ENCODE peak calls at places on chromosomes 11 and 22, in five cellular contexts. One of them, this sample, is unnamed.

GRCh38 chr11:23370580-23371275 is 510.5 kb upstream of the CCDC179 start:
- DNase-seq in endothelial cell of umbilical vein: no peak
- DNase-seq in heart right ventricle: no peak
- DNase-seq in choroid plexus epithelial cell: peak
- DNase-seq in mucosa of descending colon: peak
- DNase-seq in this sample: no peak

GRCh38 chr11:46295312-46295995 is 18.0 kb downstream of the CREB3L1 start:
- DNase-seq in endothelial cell of umbilical vein: peak
- DNase-seq in mucosa of descending colon: peak
- DNase-seq in heart right ventricle: peak
- DNase-seq in choroid plexus epithelial cell: peak
- DNase-seq in this sample: peak

GRCh38 chr22:37563153-37564081 is 3.1 kb downstream of the CDC42EP1 start:
- DNase-seq in endothelial cell of umbilical vein: peak
- DNase-seq in mucosa of descending colon: peak
- DNase-seq in choroid plexus epithelial cell: peak
- DNase-seq in heart right ventricle: peak
- DNase-seq in this sample: peak

GRCh38 chr11:11618973-11619435 is 2.8 kb downstream of the GALNT18 start:
- DNase-seq in choroid plexus epithelial cell: no peak
- DNase-seq in endothelial cell of umbilical vein: no peak
- DNase-seq in mucosa of descending colon: no peak
- DNase-seq in heart right ventricle: no peak
- DNase-seq in this sample: no peak

GRCh38 chr11:6737872-6738466 is 33.8 kb downstream of the OR2AG2 start:
- DNase-seq in heart right ventricle: no peak
- DNase-seq in choroid plexus epithelial cell: peak
- DNase-seq in mucosa of descending colon: no peak
- DNase-seq in endothelial cell of umbilical vein: peak
- DNase-seq in this sample: peak

GRCh38 chr11:36354221-36355003 is 58.3 kb downstream of the PRR5L start:
- DNase-seq in endothelial cell of umbilical vein: no peak
- DNase-seq in heart right ventricle: no peak
- DNase-seq in choroid plexus epithelial cell: peak
- DNase-seq in mucosa of descending colon: no peak
- DNase-seq in this sample: peak

GRCh38 chr11:79374707-79375106 is 66.1 kb downstream of the TENM4 start:
- DNase-seq in heart right ventricle: no peak
- DNase-seq in mucosa of descending colon: no peak
- DNase-seq in endothelial cell of umbilical vein: no peak
- DNase-seq in choroid plexus epithelial cell: no peak
- DNase-seq in this sample: no peak

GRCh38 chr11:44631831-44632230 is 66.4 kb downstream of the CD82 start:
- DNase-seq in mucosa of descending colon: no peak
- DNase-seq in heart right ventricle: no peak
- DNase-seq in choroid plexus epithelial cell: no peak
- DNase-seq in endothelial cell of umbilical vein: no peak
- DNase-seq in this sample: no peak

GRCh38 chr22:46297151-46297819 is 615 bp downstream of the GTSE1 start:
- DNase-seq in heart right ventricle: no peak
- DNase-seq in choroid plexus epithelial cell: peak
- DNase-seq in mucosa of descending colon: no peak
- DNase-seq in endothelial cell of umbilical vein: peak
- DNase-seq in this sample: no peak
- H3K4me3 ChIP-seq in heart right ventricle: peak
- H3K4me3 ChIP-seq in choroid plexus epithelial cell: peak
- H3K4me3 ChIP-seq in mucosa of descending colon: no peak
- H3K4me3 ChIP-seq in endothelial cell of umbilical vein: peak
- H3K4me3 ChIP-seq in this sample: peak

DNA sequence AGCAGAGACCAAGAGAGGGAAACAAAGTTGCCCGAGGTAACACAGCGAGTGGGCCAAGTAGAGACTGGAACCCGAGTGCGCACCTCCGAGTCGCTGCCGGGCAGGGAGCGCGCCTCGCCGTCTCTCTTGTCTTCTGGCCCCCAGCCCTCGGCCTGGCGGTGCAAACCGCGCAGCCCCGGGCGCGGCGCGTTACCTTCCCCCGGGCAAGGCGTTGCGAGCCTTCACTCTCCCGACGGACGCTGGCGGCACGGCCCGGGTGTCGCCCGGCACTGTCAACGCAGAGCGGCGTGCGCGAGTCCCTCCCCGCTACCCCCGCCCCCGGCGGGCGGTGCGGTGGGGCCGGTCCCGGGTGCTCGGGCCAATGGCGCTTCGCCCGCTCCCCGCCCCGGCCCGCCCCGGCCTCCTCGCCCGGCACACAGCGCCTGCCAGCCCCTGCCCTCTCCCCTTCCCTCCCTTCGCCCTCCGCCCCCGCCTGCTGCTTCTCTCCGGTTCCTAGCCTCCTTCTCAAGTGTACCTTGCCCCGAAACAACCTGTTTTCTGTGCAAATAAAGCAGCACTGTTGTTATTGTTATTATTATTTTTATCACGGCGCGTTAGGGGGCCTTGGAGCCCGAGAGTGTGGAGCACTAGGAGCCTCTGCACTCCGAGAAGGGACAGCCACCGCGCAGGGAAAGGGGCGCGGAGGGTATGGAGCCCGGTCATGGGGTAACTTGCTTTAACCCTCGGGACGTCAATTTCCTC is at the start of gene SYTL2:
- DNase-seq in heart right ventricle: peak
- DNase-seq in choroid plexus epithelial cell: no peak
- DNase-seq in mucosa of descending colon: peak
- DNase-seq in endothelial cell of umbilical vein: peak
- DNase-seq in this sample: peak
- TF ChIP-seq CTCF in heart right ventricle: peak
- TF ChIP-seq CTCF in choroid plexus epithelial cell: no peak
- TF ChIP-seq CTCF in mucosa of descending colon: no peak
- TF ChIP-seq CTCF in endothelial cell of umbilical vein: peak
- TF ChIP-seq CTCF in this sample: no peak

DNA sequence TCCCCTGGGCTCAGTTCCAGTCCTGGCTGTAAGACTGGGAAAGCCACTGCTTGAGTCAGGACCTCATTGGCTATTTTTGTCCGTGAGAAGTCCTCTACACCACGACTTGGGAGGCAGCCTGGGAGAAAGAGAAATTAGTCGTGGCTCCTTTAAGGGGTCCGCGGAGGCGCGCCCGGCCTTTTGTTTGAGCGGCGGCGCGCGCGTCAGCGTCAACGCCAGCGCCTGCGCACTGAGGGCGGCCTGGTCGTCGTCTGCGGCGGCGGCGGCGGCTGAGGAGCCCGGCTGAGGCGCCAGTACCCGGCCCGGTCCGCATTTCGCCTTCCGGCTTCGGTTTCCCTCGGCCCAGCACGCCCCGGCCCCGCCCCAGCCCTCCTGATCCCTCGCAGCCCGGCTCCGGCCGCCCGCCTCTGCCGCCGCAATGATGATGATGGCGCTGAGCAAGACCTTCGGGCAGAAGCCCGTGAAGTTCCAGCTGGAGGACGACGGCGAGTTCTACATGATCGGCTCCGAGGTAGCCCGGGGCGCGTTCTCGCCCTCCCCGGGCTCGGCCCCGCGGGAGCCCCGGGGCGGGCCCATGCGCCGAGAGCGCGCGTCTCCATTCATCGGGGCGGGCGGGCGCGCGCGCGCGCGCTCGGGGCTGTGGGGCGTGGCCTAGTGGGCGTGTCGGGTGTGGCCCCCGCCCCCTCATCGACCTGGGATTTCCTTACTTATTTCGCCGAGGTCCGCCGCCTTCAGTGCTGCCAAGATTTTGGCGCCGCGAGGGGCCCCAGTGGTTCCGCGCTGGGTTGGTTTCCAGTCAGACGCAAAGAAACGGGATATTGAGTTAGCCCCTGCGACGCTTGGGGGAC is at the start of gene SMARCB1:
- DNase-seq in choroid plexus epithelial cell: peak
- DNase-seq in endothelial cell of umbilical vein: peak
- DNase-seq in heart right ventricle: peak
- DNase-seq in mucosa of descending colon: peak
- DNase-seq in this sample: peak
- H3K4me3 ChIP-seq in choroid plexus epithelial cell: peak
- H3K4me3 ChIP-seq in endothelial cell of umbilical vein: peak
- H3K4me3 ChIP-seq in heart right ventricle: peak
- H3K4me3 ChIP-seq in mucosa of descending colon: peak
- H3K4me3 ChIP-seq in this sample: peak

GRCh38 chr11:61763930-61764605 is 11.6 kb downstream of the MYRF start:
- DNase-seq in heart right ventricle: no peak
- DNase-seq in endothelial cell of umbilical vein: no peak
- DNase-seq in choroid plexus epithelial cell: no peak
- DNase-seq in mucosa of descending colon: no peak
- DNase-seq in this sample: no peak

GRCh38 chr11:61766353-61766841 is 14.0 kb downstream of the MYRF start:
- DNase-seq in endothelial cell of umbilical vein: no peak
- DNase-seq in mucosa of descending colon: no peak
- DNase-seq in heart right ventricle: no peak
- DNase-seq in choroid plexus epithelial cell: peak
- DNase-seq in this sample: no peak

GRCh38 chr11:61764606-61765260 is 12.3 kb downstream of the MYRF start:
- DNase-seq in mucosa of descending colon: no peak
- DNase-seq in endothelial cell of umbilical vein: no peak
- DNase-seq in choroid plexus epithelial cell: no peak
- DNase-seq in heart right ventricle: no peak
- DNase-seq in this sample: peak

GRCh38 chr11:61768376-61769076 is 16.1 kb downstream of the MYRF start:
- DNase-seq in endothelial cell of umbilical vein: no peak
- DNase-seq in heart right ventricle: no peak
- DNase-seq in mucosa of descending colon: no peak
- DNase-seq in choroid plexus epithelial cell: no peak
- DNase-seq in this sample: no peak

GRCh38 chr11:61765550-61766253 is 13.3 kb downstream of the MYRF start:
- DNase-seq in mucosa of descending colon: no peak
- DNase-seq in endothelial cell of umbilical vein: no peak
- DNase-seq in heart right ventricle: no peak
- DNase-seq in choroid plexus epithelial cell: no peak
- DNase-seq in this sample: no peak
- TF ChIP-seq CTCF in mucosa of descending colon: no peak
- TF ChIP-seq CTCF in endothelial cell of umbilical vein: no peak
- TF ChIP-seq CTCF in heart right ventricle: no peak
- TF ChIP-seq CTCF in choroid plexus epithelial cell: no peak
- TF ChIP-seq CTCF in this sample: no peak

GRCh38 chr11:88623536-88623935 is 286.0 kb upstream of the CTSC start:
- DNase-seq in heart right ventricle: no peak
- DNase-seq in endothelial cell of umbilical vein: no peak
- DNase-seq in choroid plexus epithelial cell: peak
- DNase-seq in mucosa of descending colon: no peak
- DNase-seq in this sample: peak
- H3K4me3 ChIP-seq in heart right ventricle: no peak
- H3K4me3 ChIP-seq in endothelial cell of umbilical vein: no peak
- H3K4me3 ChIP-seq in choroid plexus epithelial cell: no peak
- H3K4me3 ChIP-seq in mucosa of descending colon: no peak
- H3K4me3 ChIP-seq in this sample: no peak

GRCh38 chr11:116190206-116190605 is 582.6 kb downstream of the BUD13 start:
- DNase-seq in choroid plexus epithelial cell: no peak
- DNase-seq in heart right ventricle: no peak
- DNase-seq in endothelial cell of umbilical vein: no peak
- DNase-seq in mucosa of descending colon: no peak
- DNase-seq in this sample: no peak

GRCh38 chr11:116194156-116194904 is 578.5 kb downstream of the BUD13 start:
- DNase-seq in mucosa of descending colon: no peak
- DNase-seq in endothelial cell of umbilical vein: no peak
- DNase-seq in choroid plexus epithelial cell: no peak
- DNase-seq in heart right ventricle: no peak
- DNase-seq in this sample: no peak

GRCh38 chr11:116192509-116193206 is 580.1 kb downstream of the BUD13 start:
- DNase-seq in choroid plexus epithelial cell: no peak
- DNase-seq in mucosa of descending colon: no peak
- DNase-seq in heart right ventricle: no peak
- DNase-seq in endothelial cell of umbilical vein: no peak
- DNase-seq in this sample: no peak

GRCh38 chr11:116190861-116191260 is 581.9 kb downstream of the BUD13 start:
- DNase-seq in heart right ventricle: no peak
- DNase-seq in endothelial cell of umbilical vein: no peak
- DNase-seq in choroid plexus epithelial cell: no peak
- DNase-seq in mucosa of descending colon: no peak
- DNase-seq in this sample: no peak

DNA sequence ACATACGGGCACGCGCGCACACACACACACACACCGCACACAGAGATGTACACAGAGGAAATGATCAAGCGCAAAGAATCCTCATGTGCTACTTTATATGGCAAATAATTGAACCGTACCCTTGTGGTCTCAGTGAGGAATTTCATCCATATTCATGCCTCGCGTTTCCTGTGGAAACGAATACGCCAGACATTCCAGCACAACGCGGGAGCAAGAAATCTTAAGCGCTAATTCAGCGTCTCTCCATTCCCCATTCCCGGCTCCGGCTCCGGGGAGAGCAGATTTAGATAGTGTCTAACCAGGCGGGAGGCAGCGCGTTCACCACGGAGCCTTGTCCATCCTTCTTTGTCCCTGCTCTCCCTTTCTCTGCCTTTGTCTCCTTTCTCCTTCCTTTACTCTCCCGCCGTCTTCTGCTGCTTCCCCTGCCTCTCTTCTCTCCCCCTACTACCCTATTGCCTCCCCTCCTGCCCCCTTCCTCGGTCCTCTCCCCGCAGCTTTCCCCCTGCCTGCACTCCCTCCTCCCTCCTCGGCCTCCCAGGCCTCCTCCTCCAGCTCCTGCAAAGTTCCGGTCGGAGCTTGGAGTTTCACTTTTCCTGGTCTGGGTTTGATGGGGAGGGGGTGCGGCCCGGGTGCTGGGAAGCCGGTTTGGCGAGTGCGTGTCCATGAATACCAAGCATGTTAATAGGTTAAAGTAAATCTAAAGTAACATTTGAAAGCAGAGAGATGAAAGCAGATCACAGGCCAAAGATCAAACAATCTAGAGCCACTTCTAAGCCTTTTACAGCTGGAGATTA is 579.3 kb downstream of the BUD13 start:
- DNase-seq in heart right ventricle: no peak
- DNase-seq in choroid plexus epithelial cell: peak
- DNase-seq in endothelial cell of umbilical vein: peak
- DNase-seq in mucosa of descending colon: peak
- DNase-seq in this sample: peak
- TF ChIP-seq CTCF in heart right ventricle: no peak
- TF ChIP-seq CTCF in choroid plexus epithelial cell: peak
- TF ChIP-seq CTCF in endothelial cell of umbilical vein: no peak
- TF ChIP-seq CTCF in mucosa of descending colon: no peak
- TF ChIP-seq CTCF in this sample: peak

DNA sequence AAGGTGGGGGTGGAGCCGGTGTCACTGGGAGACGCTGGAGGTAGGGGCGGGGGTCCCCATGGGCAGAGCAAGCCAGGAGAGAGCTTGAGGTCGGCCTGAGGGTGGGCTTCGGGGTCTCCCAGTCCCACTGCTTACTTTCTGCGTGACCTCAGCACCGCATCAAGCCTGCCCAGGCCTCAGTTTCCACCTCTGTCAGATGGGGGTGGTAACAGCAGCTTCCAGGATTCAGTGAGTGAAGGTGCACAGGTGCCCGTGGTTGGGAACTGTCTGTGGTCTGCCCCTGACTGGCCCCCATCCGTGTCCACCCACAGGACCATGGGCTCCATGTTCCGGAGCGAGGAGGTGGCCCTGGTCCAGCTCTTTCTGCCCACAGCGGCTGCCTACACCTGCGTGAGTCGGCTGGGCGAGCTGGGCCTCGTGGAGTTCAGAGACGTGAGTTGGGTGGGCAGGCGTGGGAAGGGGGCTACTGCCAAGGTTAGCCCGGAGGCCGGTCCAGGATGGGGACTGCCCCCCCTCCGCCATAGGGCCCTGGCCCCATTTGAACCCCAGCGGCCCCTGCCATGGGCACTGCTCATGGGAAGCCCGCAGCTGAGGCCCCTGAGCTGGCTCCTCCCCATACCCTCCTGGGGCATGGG is 2.2 kb downstream of the TCIRG1 start:
- DNase-seq in heart right ventricle: no peak
- DNase-seq in mucosa of descending colon: no peak
- DNase-seq in choroid plexus epithelial cell: no peak
- DNase-seq in endothelial cell of umbilical vein: no peak
- DNase-seq in this sample: no peak
- H3K4me3 ChIP-seq in heart right ventricle: peak
- H3K4me3 ChIP-seq in mucosa of descending colon: no peak
- H3K4me3 ChIP-seq in choroid plexus epithelial cell: peak
- H3K4me3 ChIP-seq in endothelial cell of umbilical vein: peak
- H3K4me3 ChIP-seq in this sample: peak

This sample was measured in cardiac fibroblast.